ENCODE peak calls at places on chromosomes 5 and 9, in ten cellular contexts. C, X, G, J, B, Y, Q, U, N and E are unnamed samples.

GRCh38 chr5:125151150-125151932 is 404.9 kb upstream of the ZNF608 start:
- DNase-seq in Y (no peak), G (peak; percentile 90), J (no peak), B (peak; percentile 17), C (no peak), U (no peak), N (no peak), Q (no peak), X (no peak), E (no peak)

GRCh38 chr9:22037954-22038690 is 29.0 kb upstream of the CDKN2B start:
- DNase-seq in Y (no peak), U (no peak), C (peak; percentile 47), Q (no peak), J (no peak), B (no peak), G (peak; percentile 37), X (no peak), N (no peak), E (no peak)

GRCh38 chr5:32319392-32319791 is 6.7 kb upstream of the MTMR12 start:
- DNase-seq in Q (no peak), J (no peak), B (peak; percentile 45), X (no peak), C (no peak), Y (no peak), G (no peak), U (no peak), N (no peak), E (no peak)

GRCh38 chr5:2867373-2867933 is 116.0 kb upstream of the IRX2 start:
- DNase-seq in J (no peak), B (no peak), N (no peak), Q (no peak), X (no peak), G (no peak), Y (peak; percentile 25), U (no peak), C (no peak), E (no peak)

GRCh38 chr9:69379250-69379982 is 54.4 kb downstream of the ENTREP1 start:
- DNase-seq in N (no peak), B (no peak), G (no peak), J (no peak), U (no peak), Y (peak; percentile 60), C (peak; percentile 51), X (no peak), Q (peak; percentile 62), E (no peak)

GRCh38 chr5:109688999-109689739 is 558 bp upstream of the MAN2A1 start:
- DNase-seq in Q (peak; percentile 87), N (peak; percentile 93), U (peak; percentile 90), X (peak; percentile 97), G (peak; percentile 82), C (peak; percentile 84), J (peak; percentile 79), B (peak; percentile 97), Y (peak; percentile 96), E (peak; percentile 92)

GRCh38 chr5:124103671-124104070 is 591.7 kb downstream of the CSNK1G3 start:
- DNase-seq in U (no peak), J (no peak), Q (no peak), X (no peak), C (peak; percentile 3), N (no peak), Y (peak; percentile 51), B (no peak), G (no peak), E (no peak)

GRCh38 chr5:172743112-172743959 is 27.7 kb downstream of the DUSP1 start:
- DNase-seq in Q (no peak), B (no peak), J (no peak), N (no peak), G (no peak), Y (no peak), X (no peak), U (no peak), C (no peak), E (no peak)

DNA sequence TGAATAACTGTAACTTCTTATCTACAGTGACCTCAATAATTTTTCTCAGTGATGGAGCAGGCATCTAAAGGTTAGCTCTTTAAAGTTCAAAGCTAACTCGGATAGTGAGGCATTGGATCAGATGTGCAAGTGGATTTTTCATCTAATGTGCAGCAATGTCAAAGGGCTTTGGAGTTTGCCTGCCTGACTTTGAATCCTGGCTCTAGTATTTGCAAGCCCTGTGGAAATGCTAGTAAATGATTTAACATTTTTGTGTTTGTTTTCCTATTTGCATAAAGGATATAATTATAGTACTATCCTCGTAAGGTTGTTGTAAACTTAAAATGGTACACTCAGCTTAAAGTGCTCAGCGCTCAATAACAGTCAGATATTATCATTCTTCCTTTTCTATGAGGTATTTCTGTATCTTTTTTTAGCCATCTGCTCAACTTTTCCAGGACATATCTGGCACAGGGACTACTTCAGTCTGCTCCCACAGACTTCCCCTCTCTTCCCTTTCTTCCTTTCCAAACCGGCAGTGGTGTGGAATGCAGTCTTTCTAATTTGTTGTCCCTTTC is 163.8 kb upstream of the ELL2 start:
- DNase-seq in Y (no peak), J (no peak), B (no peak), C (no peak), U (no peak), G (no peak), X (no peak), Q (no peak), N (no peak), E (no peak)
- H3K4me1 ChIP-seq in Y (peaks cover 30% of the 10 kb centered on the region), J (no peaks in the 10 kb centered on the region), B (no peaks in the 10 kb centered on the region), C (peaks cover 8% of the 10 kb centered on the region), U (peaks cover 16% of the 10 kb centered on the region), G (no peaks in the 10 kb centered on the region), X (no peaks in the 10 kb centered on the region), Q (peaks cover 12% of the 10 kb centered on the region), N (peaks cover 17% of the 10 kb centered on the region), E (peaks cover 5% of the 10 kb centered on the region)

GRCh38 chr5:139663752-139664151 is 15.6 kb downstream of the CXXC5 start:
- DNase-seq in Y (no peak), X (no peak), C (no peak), N (no peak), Q (peak; percentile 28), U (no peak), G (no peak), J (no peak), B (no peak), E (no peak)

GRCh38 chr5:139664273-139664693 is 16.1 kb downstream of the CXXC5 start:
- DNase-seq in G (no peak), Q (peak; percentile 59), J (no peak), X (peak; percentile 29), B (no peak), U (no peak), C (no peak), N (peak; percentile 83), Y (peak; percentile 86), E (peak; percentile 92)

GRCh38 chr5:139663207-139663606 is 15.1 kb downstream of the CXXC5 start:
- DNase-seq in B (no peak), N (no peak), G (no peak), Y (no peak), Q (no peak), J (no peak), U (no peak), C (no peak), X (no peak), E (no peak)

GRCh38 chr5:139660916-139661814 is 13.0 kb downstream of the CXXC5 start:
- DNase-seq in C (peak; percentile 95), G (no peak), N (peak; percentile 99), X (peak; percentile 93), Y (peak; percentile 99), J (peak; percentile 85), U (peak; percentile 76), B (peak; percentile 63), Q (peak; percentile 94), E (peak; percentile 90)

DNA sequence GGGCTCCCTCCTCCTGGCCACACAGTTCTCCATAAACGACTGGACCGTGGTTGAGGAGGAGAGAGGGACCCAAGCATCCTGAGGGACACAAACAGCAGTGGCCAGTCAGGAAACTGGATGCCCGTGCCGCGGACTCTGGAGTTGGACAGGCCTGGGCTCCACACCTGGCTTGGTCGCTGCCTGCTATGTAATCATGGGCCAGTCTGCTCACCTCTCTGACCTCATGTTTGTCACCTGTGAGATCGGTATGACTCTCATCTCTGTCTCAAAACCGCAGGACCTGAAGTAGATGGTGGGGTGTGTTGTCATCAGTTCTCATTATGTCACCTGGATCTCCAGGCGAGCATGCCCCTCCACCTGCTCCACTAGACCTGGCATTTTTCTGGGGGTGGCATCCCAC is 14.5 kb downstream of the CXXC5 start:
- DNase-seq in Y (no peak), J (no peak), X (no peak), U (no peak), G (no peak), B (no peak), Q (peak; percentile 27), C (no peak), N (no peak), E (no peak)
- H3K4me1 ChIP-seq in Y (peaks cover 96% of the 10 kb centered on the region), J (peaks cover 69% of the 10 kb centered on the region), X (peaks cover 68% of the 10 kb centered on the region), U (peaks cover 48% of the 10 kb centered on the region), G (peaks cover 2% of the 10 kb centered on the region), B (peaks cover 29% of the 10 kb centered on the region), Q (peaks cover 98% of the 10 kb centered on the region), C (peaks cover 45% of the 10 kb centered on the region), N (peaks cover 81% of the 10 kb centered on the region), E (peaks cover 98% of the 10 kb centered on the region)

GRCh38 chr5:38468202-38468656 is 88.2 kb downstream of the LIFR start:
- DNase-seq in J (no peak), Y (peak; percentile 98), C (peak; percentile 97), Q (peak; percentile 57), N (peak; percentile 85), B (no peak), U (no peak), G (no peak), X (no peak), E (no peak)

GRCh38 chr5:38469707-38470267 is 86.7 kb downstream of the LIFR start:
- DNase-seq in U (no peak), J (no peak), Q (no peak), X (no peak), Y (peak; percentile 42), B (no peak), N (no peak), C (no peak), G (no peak), E (no peak)

GRCh38 chr5:38467353-38468040 is 88.9 kb downstream of the LIFR start:
- DNase-seq in Y (peak; percentile 75), N (peak; percentile 96), C (peak; percentile 56), B (peak; percentile 17), J (no peak), U (no peak), X (peak; percentile 72), G (no peak), Q (peak; percentile 62), E (no peak)

GRCh38 chr5:38466444-38467189 is 89.8 kb downstream of the LIFR start:
- DNase-seq in X (peak; percentile 76), J (no peak), Q (peak; percentile 87), N (peak; percentile 99), B (no peak), G (no peak), C (no peak), Y (peak; percentile 78), U (peak; percentile 26), E (peak; percentile 64)

DNA sequence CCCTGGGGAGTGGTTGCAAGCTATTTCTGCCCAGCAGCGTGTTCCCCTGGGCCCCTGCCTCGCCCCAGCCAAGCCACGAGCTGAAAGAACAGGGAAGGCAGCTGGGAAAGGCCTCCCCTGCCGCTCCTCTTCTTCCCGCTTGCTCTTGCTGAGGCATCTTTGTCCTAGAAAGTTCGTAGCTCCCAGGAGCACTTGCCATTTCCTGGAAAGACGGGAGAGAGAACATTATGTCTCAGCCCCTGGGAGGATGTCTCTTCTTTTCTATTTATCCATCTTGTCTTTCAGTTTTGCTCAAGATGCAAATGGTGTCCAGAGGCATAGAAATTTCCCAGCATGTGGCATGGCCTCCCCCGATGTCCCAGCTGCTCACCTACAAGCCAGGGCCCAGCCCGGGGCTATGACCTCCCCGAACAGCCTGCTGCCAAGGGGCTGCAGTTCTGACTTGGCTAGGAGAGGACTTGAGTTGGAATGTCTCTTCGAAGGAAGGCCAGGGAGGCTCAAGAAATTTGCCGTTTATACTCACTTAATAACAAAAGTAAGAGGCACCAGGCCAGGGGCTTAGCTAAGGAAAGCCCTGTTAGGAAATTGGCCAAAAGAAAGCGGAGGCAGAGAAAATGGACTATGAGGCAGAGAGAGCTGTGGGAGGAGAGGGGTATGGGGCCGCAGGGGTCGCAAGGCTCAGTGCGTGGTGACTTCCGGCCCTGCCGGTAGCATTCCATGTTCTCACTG is 87.3 kb downstream of the LIFR start:
- DNase-seq in J (no peak), G (no peak), Y (peak; percentile 77), Q (peak; percentile 83), N (peak; percentile 89), C (no peak), U (no peak), B (no peak), X (peak; percentile 53), E (no peak)
- H3K4me1 ChIP-seq in J (peaks cover 24% of the 10 kb centered on the region), G (no peaks in the 10 kb centered on the region), Y (peaks cover 51% of the 10 kb centered on the region), Q (peaks cover 75% of the 10 kb centered on the region), N (peaks cover 57% of the 10 kb centered on the region), C (peaks cover 40% of the 10 kb centered on the region), U (peaks cover 18% of the 10 kb centered on the region), B (peaks cover 7% of the 10 kb centered on the region), X (peaks cover 36% of the 10 kb centered on the region), E (peaks cover 31% of the 10 kb centered on the region)

GRCh38 chr5:136309376-136309775 is 56.0 kb downstream of the TRPC7 start:
- DNase-seq in C (no peak), G (no peak), J (no peak), N (no peak), U (no peak), X (no peak), Q (no peak), B (no peak), Y (no peak), E (no peak)

GRCh38 chr5:136308396-136308795 is 56.9 kb downstream of the TRPC7 start:
- DNase-seq in C (no peak), N (no peak), B (peak; percentile 50), Q (no peak), U (no peak), G (no peak), Y (no peak), X (no peak), J (no peak), E (no peak)

GRCh38 chr5:136314302-136314701 is 51.0 kb downstream of the TRPC7 start:
- DNase-seq in J (no peak), U (no peak), Y (no peak), B (no peak), C (no peak), Q (no peak), N (no peak), G (no peak), X (no peak), E (no peak)

GRCh38 chr5:136311999-136312398 is 53.3 kb downstream of the TRPC7 start:
- DNase-seq in C (no peak), B (no peak), N (no peak), U (no peak), Y (no peak), J (no peak), G (no peak), X (no peak), Q (no peak), E (no peak)

DNA sequence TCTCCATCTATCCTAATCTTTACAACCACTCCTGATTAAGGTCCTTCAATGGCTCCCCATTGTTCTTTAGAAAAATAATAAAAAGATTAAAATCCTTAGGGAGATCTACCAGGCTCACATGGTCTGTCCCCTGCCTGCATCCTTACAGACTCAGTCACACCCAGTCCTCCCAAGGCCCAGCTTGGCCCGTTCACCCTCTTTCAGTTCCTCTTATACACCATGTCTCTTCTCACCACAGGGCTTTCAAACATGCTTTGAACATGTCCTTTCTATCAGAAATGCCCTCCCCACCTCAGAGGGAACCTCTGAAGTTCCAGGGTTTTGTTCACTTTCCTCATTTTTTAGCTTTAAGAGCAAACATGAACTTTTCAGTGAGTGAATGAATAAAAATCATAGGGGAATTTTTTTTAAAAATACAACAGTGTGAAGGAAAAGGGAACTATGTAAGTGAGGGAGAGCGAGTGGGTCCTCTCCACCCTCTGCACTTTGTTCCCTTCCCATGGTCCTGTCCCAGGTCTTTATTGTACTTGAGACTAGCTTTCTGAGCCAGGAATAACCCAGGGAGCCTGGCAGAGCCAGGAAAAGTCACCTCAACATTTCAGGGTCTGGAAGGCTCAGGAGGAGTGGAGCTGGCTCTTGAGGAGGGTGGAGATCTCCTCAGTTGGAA is 55.3 kb downstream of the TRPC7 start:
- DNase-seq in X (no peak), Y (no peak), U (no peak), N (no peak), Q (no peak), G (no peak), C (no peak), J (no peak), B (no peak), E (no peak)
- H3K4me1 ChIP-seq in X (no peaks in the 10 kb centered on the region), Y (no peaks in the 10 kb centered on the region), U (no peaks in the 10 kb centered on the region), N (no peaks in the 10 kb centered on the region), Q (no peaks in the 10 kb centered on the region), G (no peaks in the 10 kb centered on the region), C (no peaks in the 10 kb centered on the region), J (no peaks in the 10 kb centered on the region), B (peaks cover 7% of the 10 kb centered on the region), E (no peaks in the 10 kb centered on the region)